ENCODE peak calls at places on chromosome 21, in seven cellular contexts. M is psoas muscle, V is substantia nigra, U is foreskin keratinocyte, N is upper lobe of right lung, S is cardiac muscle cell, K is RWPE1. F is an unnamed sample.

GRCh38 chr21:33196956-33197374 is 32.8 kb upstream of the IFNAR2 start:
- DNase-seq in M (peak; percentile 35), V (no peak), U (peak; percentile 46), N (peak; percentile 75), S (peak; percentile 91), K (peak; percentile 70), F (peak; percentile 74)

GRCh38 chr21:39754811-39755210 is 9.8 kb downstream of the IGSF5 start:
- DNase-seq in M (no peak), V (no peak), U (no peak), N (no peak), S (no peak), K (no peak), F (no peak)

GRCh38 chr21:34073749-34074282 is 438 bp downstream of the MRPS6 start:
- DNase-seq in M (peak; percentile 56), V (no peak), U (no peak), N (peak; percentile 79), S (peak; percentile 56), K (peak; percentile 15), F (no peak)

GRCh38 chr21:15841856-15842564 is 112.2 kb downstream of the USP25 start:
- DNase-seq in M (no peak), V (no peak), U (peak; percentile 68), N (no peak), S (no peak), K (peak; percentile 8), F (no peak)

GRCh38 chr21:38413958-38414506 is 84.2 kb downstream of the ERG start:
- DNase-seq in M (no peak), V (no peak), U (no peak), N (no peak), S (no peak), K (no peak), F (no peak)

GRCh38 chr21:34521561-34521960 is 9.6 kb upstream of the KCNE1 start:
- DNase-seq in M (no peak), V (no peak), U (no peak), N (no peak), S (no peak), K (no peak), F (no peak)

GRCh38 chr21:39144191-39144590 is 39.1 kb downstream of the PSMG1 start:
- DNase-seq in M (no peak), V (no peak), U (no peak), N (no peak), S (no peak), K (no peak), F (no peak)

GRCh38 chr21:31730687-31731111 is 1.2 kb downstream of the SCAF4 start:
- DNase-seq in M (no peak), V (no peak), U (peak; percentile 38), N (no peak), S (peak; percentile 26), K (peak; percentile 41), F (no peak)

GRCh38 chr21:32101206-32101763 is 177.6 kb downstream of the MIS18A start:
- DNase-seq in M (no peak), V (no peak), U (no peak), N (no peak), S (no peak), K (no peak), F (no peak)

GRCh38 chr21:39660596-39660995 is 47.9 kb downstream of the B3GALT5 start:
- DNase-seq in M (no peak), V (no peak), U (peak; percentile 52), N (peak; percentile 53), S (no peak), K (peak; percentile 23), F (no peak)

GRCh38 chr21:35831791-35832190 is 228.5 kb downstream of the SETD4 start:
- DNase-seq in M (no peak), V (no peak), U (no peak), N (no peak), S (no peak), K (no peak), F (no peak)

GRCh38 chr21:29193907-29194306 is 63.5 kb downstream of the MAP3K7CL start:
- DNase-seq in M (no peak), V (no peak), U (no peak), N (no peak), S (no peak), K (no peak), F (no peak)

GRCh38 chr21:31877558-31877957 is 4.7 kb downstream of the HUNK start:
- DNase-seq in M (no peak), V (no peak), U (no peak), N (no peak), S (no peak), K (no peak), F (no peak)

GRCh38 chr21:46619846-46620245 is 15.0 kb upstream of the S100B start:
- DNase-seq in M (no peak), V (no peak), U (no peak), N (no peak), S (no peak), K (no peak), F (no peak)

GRCh38 chr21:16633851-16634521 is 878.9 kb upstream of the CXADR start:
- DNase-seq in M (no peak), V (no peak), U (no peak), N (no peak), S (no peak), K (no peak), F (no peak)

GRCh38 chr21:31887596-31887920 is 14.7 kb downstream of the HUNK start:
- DNase-seq in M (peak; percentile 48), V (no peak), U (no peak), N (no peak), S (no peak), K (no peak), F (peak; percentile 54)

GRCh38 chr21:34595457-34595856 is 19.5 kb downstream of the RCAN1 start:
- DNase-seq in M (no peak), V (no peak), U (no peak), N (no peak), S (no peak), K (no peak), F (no peak)

GRCh38 chr21:34911360-34911759 is 137.7 kb downstream of the RUNX1 start:
- DNase-seq in M (no peak), V (no peak), U (no peak), N (no peak), S (no peak), K (no peak), F (no peak)

GRCh38 chr21:29091032-29091431 is 17.6 kb upstream of the CCT8 start:
- DNase-seq in M (no peak), V (no peak), U (peak; percentile 80), N (no peak), S (no peak), K (peak; percentile 83), F (no peak)

GRCh38 chr21:16330340-16331319 is 600.8 kb downstream of the USP25 start:
- DNase-seq in M (no peak), V (no peak), U (peak; percentile 58), N (no peak), S (peak; percentile 89), K (peak; percentile 42), F (no peak)

GRCh38 chr21:33089439-33089838 is 19.5 kb downstream of the OLIG1 start:
- DNase-seq in M (no peak), V (no peak), U (no peak), N (no peak), S (no peak), K (no peak), F (peak; percentile 52)

GRCh38 chr21:39444406-39445145 is 1.0 kb downstream of the LCA5L start:
- DNase-seq in M (no peak), V (no peak), U (peak; percentile 17), N (no peak), S (peak; percentile 91), K (peak; percentile 10), F (no peak)

GRCh38 chr21:42230636-42231035 is 11.7 kb downstream of the ABCG1 start:
- DNase-seq in M (no peak), V (no peak), U (no peak), N (peak; percentile 39), S (no peak), K (no peak), F (no peak)

GRCh38 chr21:42231761-42232160 is 12.8 kb downstream of the ABCG1 start:
- DNase-seq in M (no peak), V (no peak), U (no peak), N (no peak), S (no peak), K (no peak), F (no peak)

GRCh38 chr21:42229676-42230075 is 10.7 kb downstream of the ABCG1 start:
- DNase-seq in M (no peak), V (no peak), U (no peak), N (peak; percentile 10), S (no peak), K (no peak), F (no peak)

GRCh38 chr21:42227909-42228708 is 9.2 kb downstream of the ABCG1 start:
- DNase-seq in M (peak; percentile 93), V (peak; percentile 43), U (peak; percentile 94), N (peak; percentile 91), S (no peak), K (peak; percentile 96), F (peak; percentile 94)

GRCh38 chr21:42228709-42229220 is 9.8 kb downstream of the ABCG1 start:
- DNase-seq in M (no peak), V (no peak), U (no peak), N (peak; percentile 61), S (no peak), K (no peak), F (no peak)
- H3K27ac ChIP-seq in M (peak overlapping the region; percentile 96), V (peak overlapping the region; percentile 67), U (no peak overlapping the region), N (no peak overlapping the region), S (no peak overlapping the region), K (peak overlapping the region; percentile 90), F (no peak overlapping the region)

DNA sequence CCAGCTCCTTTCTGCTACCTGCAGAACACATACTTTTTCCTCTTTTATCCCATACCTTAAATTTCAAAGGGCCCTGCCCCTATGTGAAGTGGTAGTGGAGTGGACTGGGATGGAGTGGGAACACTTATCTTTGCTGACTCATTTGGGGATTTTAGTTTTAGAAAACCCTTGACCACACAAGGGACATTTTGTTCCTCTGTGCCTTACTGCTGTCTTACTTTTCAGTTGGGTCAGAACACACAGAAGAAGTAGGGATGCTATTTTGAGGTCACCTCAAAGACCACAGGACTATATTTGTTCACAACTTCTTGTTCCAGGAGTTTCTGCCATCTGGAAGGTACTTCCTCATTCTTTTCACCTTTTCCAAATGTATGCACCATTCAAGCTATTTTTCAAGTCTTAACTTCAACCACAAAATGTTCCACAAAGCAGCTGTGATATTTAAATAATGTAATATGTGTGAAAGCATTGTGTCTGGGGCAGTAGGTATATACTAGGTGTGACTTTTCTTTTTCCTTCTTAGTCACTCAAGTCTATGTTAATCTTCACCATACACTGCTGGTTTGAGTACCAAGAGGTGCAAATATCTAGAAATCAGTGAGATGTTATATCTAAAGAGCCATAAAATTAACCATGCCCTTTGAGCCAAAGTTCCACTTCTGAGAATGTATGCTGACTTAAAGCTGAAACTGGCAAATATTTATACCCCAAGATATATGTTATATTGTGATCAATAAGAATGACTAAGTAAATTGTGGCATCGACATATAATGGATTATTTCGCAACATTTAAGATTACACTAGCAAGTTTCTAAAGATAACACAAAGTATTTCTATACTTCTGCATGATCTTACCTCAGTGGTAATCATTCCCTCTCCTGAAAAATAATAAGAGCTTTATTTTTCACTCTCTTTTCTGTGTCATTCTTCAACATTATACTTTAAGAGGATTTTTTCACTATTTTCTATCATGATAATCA is 308.5 kb downstream of the MRPL39 start:
- DNase-seq in M (no peak), V (no peak), U (peak; percentile 12), N (no peak), S (no peak), K (no peak), F (no peak)
- H3K27ac ChIP-seq in M (no peak overlapping the region), V (no peak overlapping the region), U (no peak overlapping the region), N (peak overlapping the region; percentile 65), S (no peak overlapping the region), K (no peak overlapping the region), F (no peak overlapping the region)

GRCh38 chr21:44983421-44984206 is 43.8 kb downstream of the SLX9 start:
- DNase-seq in M (peak; percentile 7), V (no peak), U (no peak), N (no peak), S (no peak), K (no peak), F (no peak)
- H3K27ac ChIP-seq in M (no peak overlapping the region), V (no peak overlapping the region), U (no peak overlapping the region), N (no peak overlapping the region), S (peak overlapping the region; percentile 46), K (peak overlapping the region; percentile 74), F (peak overlapping the region; percentile 89)

GRCh38 chr21:26061437-26061836 is 109.1 kb downstream of the APP start:
- DNase-seq in M (no peak), V (no peak), U (no peak), N (no peak), S (no peak), K (no peak), F (no peak)
- H3K27ac ChIP-seq in M (no peak overlapping the region), V (no peak overlapping the region), U (no peak overlapping the region), N (no peak overlapping the region), S (no peak overlapping the region), K (no peak overlapping the region), F (no peak overlapping the region)

F was measured in tibial artery.